ENCODE peak calls at places on chromosomes 7 and 10, in nine cellular contexts. One of them, this sample, is unnamed.

GRCh38 chr7:134548877-134549276 is at the start of gene AKR1B15:
- DNase-seq in stomach: no peak
- DNase-seq in spleen: no peak
- DNase-seq in aorta: no peak
- DNase-seq in CD4-positive, CD25-positive, alpha-beta regulatory T cell: no peak
- DNase-seq in uterus: no peak
- DNase-seq in lower lobe of right lung: no peak
- DNase-seq in SJSA1: no peak
- DNase-seq in hepatocyte: no peak
- DNase-seq in this sample: no peak

GRCh38 chr7:35250452-35250851 is 3.4 kb downstream of the TBX20 start:
- DNase-seq in stomach: no peak
- DNase-seq in spleen: no peak
- DNase-seq in aorta: no peak
- DNase-seq in CD4-positive, CD25-positive, alpha-beta regulatory T cell: no peak
- DNase-seq in uterus: no peak
- DNase-seq in lower lobe of right lung: no peak
- DNase-seq in SJSA1: no peak
- DNase-seq in hepatocyte: no peak
- DNase-seq in this sample: no peak

GRCh38 chr10:130108934-130109604 is 1.6 kb downstream of the C10orf143 start:
- DNase-seq in stomach: no peak
- DNase-seq in spleen: no peak
- DNase-seq in aorta: no peak
- DNase-seq in CD4-positive, CD25-positive, alpha-beta regulatory T cell: no peak
- DNase-seq in uterus: no peak
- DNase-seq in lower lobe of right lung: no peak
- DNase-seq in SJSA1: no peak
- DNase-seq in hepatocyte: no peak
- DNase-seq in this sample: no peak

GRCh38 chr10:88735661-88736060 is 24.2 kb upstream of the LIPN start:
- DNase-seq in stomach: no peak
- DNase-seq in spleen: no peak
- DNase-seq in aorta: no peak
- DNase-seq in CD4-positive, CD25-positive, alpha-beta regulatory T cell: no peak
- DNase-seq in uterus: no peak
- DNase-seq in lower lobe of right lung: no peak
- DNase-seq in SJSA1: no peak
- DNase-seq in hepatocyte: no peak
- DNase-seq in this sample: no peak

GRCh38 chr7:20529260-20529659 is 86.2 kb upstream of the ABCB5 start:
- DNase-seq in stomach: no peak
- DNase-seq in spleen: no peak
- DNase-seq in aorta: no peak
- DNase-seq in CD4-positive, CD25-positive, alpha-beta regulatory T cell: no peak
- DNase-seq in uterus: no peak
- DNase-seq in lower lobe of right lung: no peak
- DNase-seq in SJSA1: no peak
- DNase-seq in hepatocyte: no peak
- DNase-seq in this sample: no peak

GRCh38 chr7:16708980-16709379 is 44.6 kb upstream of the TSPAN13 start:
- DNase-seq in stomach: no peak
- DNase-seq in spleen: no peak
- DNase-seq in aorta: peak
- DNase-seq in CD4-positive, CD25-positive, alpha-beta regulatory T cell: no peak
- DNase-seq in uterus: no peak
- DNase-seq in lower lobe of right lung: no peak
- DNase-seq in SJSA1: peak
- DNase-seq in hepatocyte: peak
- DNase-seq in this sample: no peak

GRCh38 chr10:44921506-44921905 is 10.4 kb downstream of the TMEM72 start:
- DNase-seq in stomach: no peak
- DNase-seq in spleen: no peak
- DNase-seq in aorta: no peak
- DNase-seq in CD4-positive, CD25-positive, alpha-beta regulatory T cell: no peak
- DNase-seq in uterus: no peak
- DNase-seq in lower lobe of right lung: no peak
- DNase-seq in SJSA1: peak
- DNase-seq in hepatocyte: no peak
- DNase-seq in this sample: no peak

GRCh38 chr10:113858541-113858940 is 4.1 kb downstream of the NHLRC2 start:
- DNase-seq in stomach: no peak
- DNase-seq in spleen: no peak
- DNase-seq in aorta: no peak
- DNase-seq in CD4-positive, CD25-positive, alpha-beta regulatory T cell: no peak
- DNase-seq in uterus: no peak
- DNase-seq in lower lobe of right lung: no peak
- DNase-seq in SJSA1: no peak
- DNase-seq in hepatocyte: no peak
- DNase-seq in this sample: no peak

GRCh38 chr7:2958416-2959342 is 85.0 kb downstream of the CARD11 start:
- DNase-seq in stomach: no peak
- DNase-seq in spleen: no peak
- DNase-seq in aorta: peak
- DNase-seq in CD4-positive, CD25-positive, alpha-beta regulatory T cell: no peak
- DNase-seq in uterus: no peak
- DNase-seq in lower lobe of right lung: no peak
- DNase-seq in SJSA1: no peak
- DNase-seq in hepatocyte: no peak
- DNase-seq in this sample: no peak

GRCh38 chr7:157501576-157501975 is 164.8 kb downstream of the DNAJB6 start:
- DNase-seq in stomach: peak
- DNase-seq in spleen: no peak
- DNase-seq in aorta: peak
- DNase-seq in CD4-positive, CD25-positive, alpha-beta regulatory T cell: peak
- DNase-seq in uterus: no peak
- DNase-seq in lower lobe of right lung: no peak
- DNase-seq in SJSA1: peak
- DNase-seq in hepatocyte: no peak
- DNase-seq in this sample: no peak

GRCh38 chr10:88200637-88201036 is 337.2 kb downstream of the PTEN start:
- DNase-seq in stomach: no peak
- DNase-seq in spleen: no peak
- DNase-seq in aorta: no peak
- DNase-seq in CD4-positive, CD25-positive, alpha-beta regulatory T cell: no peak
- DNase-seq in uterus: no peak
- DNase-seq in lower lobe of right lung: no peak
- DNase-seq in SJSA1: no peak
- DNase-seq in hepatocyte: no peak
- DNase-seq in this sample: no peak

GRCh38 chr7:88450874-88451273 is 144.2 kb upstream of the STEAP4 start:
- DNase-seq in stomach: no peak
- DNase-seq in spleen: no peak
- DNase-seq in aorta: no peak
- DNase-seq in CD4-positive, CD25-positive, alpha-beta regulatory T cell: no peak
- DNase-seq in uterus: no peak
- DNase-seq in lower lobe of right lung: no peak
- DNase-seq in SJSA1: no peak
- DNase-seq in hepatocyte: no peak
- DNase-seq in this sample: no peak

GRCh38 chr7:155717010-155717744 is 72.7 kb downstream of the RBM33 start:
- DNase-seq in stomach: no peak
- DNase-seq in spleen: no peak
- DNase-seq in aorta: no peak
- DNase-seq in CD4-positive, CD25-positive, alpha-beta regulatory T cell: no peak
- DNase-seq in uterus: no peak
- DNase-seq in lower lobe of right lung: no peak
- DNase-seq in SJSA1: no peak
- DNase-seq in hepatocyte: no peak
- DNase-seq in this sample: no peak

GRCh38 chr10:83176901-83177300 is 962.4 kb upstream of the GHITM start:
- DNase-seq in stomach: no peak
- DNase-seq in spleen: no peak
- DNase-seq in aorta: no peak
- DNase-seq in CD4-positive, CD25-positive, alpha-beta regulatory T cell: no peak
- DNase-seq in uterus: no peak
- DNase-seq in lower lobe of right lung: no peak
- DNase-seq in SJSA1: no peak
- DNase-seq in hepatocyte: no peak
- DNase-seq in this sample: no peak

GRCh38 chr7:137847418-137848050 is 760 bp upstream of the DGKI start:
- DNase-seq in stomach: no peak
- DNase-seq in spleen: no peak
- DNase-seq in aorta: no peak
- DNase-seq in CD4-positive, CD25-positive, alpha-beta regulatory T cell: no peak
- DNase-seq in uterus: no peak
- DNase-seq in lower lobe of right lung: no peak
- DNase-seq in SJSA1: no peak
- DNase-seq in hepatocyte: peak
- DNase-seq in this sample: no peak
- H3K4me3 ChIP-seq in stomach: peak
- H3K4me3 ChIP-seq in spleen: no peak
- H3K4me3 ChIP-seq in aorta: no peak
- H3K4me3 ChIP-seq in CD4-positive, CD25-positive, alpha-beta regulatory T cell: no peak
- H3K4me3 ChIP-seq in uterus: peak
- H3K4me3 ChIP-seq in lower lobe of right lung: peak
- H3K4me3 ChIP-seq in SJSA1: no peak
- H3K4me3 ChIP-seq in hepatocyte: peak
- H3K4me3 ChIP-seq in this sample: no peak

GRCh38 chr7:24959735-24960485 is 20.1 kb downstream of the OSBPL3 start:
- DNase-seq in stomach: no peak
- DNase-seq in spleen: no peak
- DNase-seq in aorta: no peak
- DNase-seq in CD4-positive, CD25-positive, alpha-beta regulatory T cell: no peak
- DNase-seq in uterus: no peak
- DNase-seq in lower lobe of right lung: no peak
- DNase-seq in SJSA1: no peak
- DNase-seq in hepatocyte: no peak
- DNase-seq in this sample: no peak

GRCh38 chr7:24956021-24956420 is 24.0 kb downstream of the OSBPL3 start:
- DNase-seq in stomach: no peak
- DNase-seq in spleen: no peak
- DNase-seq in aorta: no peak
- DNase-seq in CD4-positive, CD25-positive, alpha-beta regulatory T cell: no peak
- DNase-seq in uterus: no peak
- DNase-seq in lower lobe of right lung: no peak
- DNase-seq in SJSA1: no peak
- DNase-seq in hepatocyte: no peak
- DNase-seq in this sample: no peak

GRCh38 chr7:24962418-24962962 is 17.5 kb downstream of the OSBPL3 start:
- DNase-seq in stomach: peak
- DNase-seq in spleen: no peak
- DNase-seq in aorta: no peak
- DNase-seq in CD4-positive, CD25-positive, alpha-beta regulatory T cell: no peak
- DNase-seq in uterus: no peak
- DNase-seq in lower lobe of right lung: no peak
- DNase-seq in SJSA1: no peak
- DNase-seq in hepatocyte: no peak
- DNase-seq in this sample: no peak

GRCh38 chr7:24955313-24955712 is 24.7 kb downstream of the OSBPL3 start:
- DNase-seq in stomach: no peak
- DNase-seq in spleen: no peak
- DNase-seq in aorta: no peak
- DNase-seq in CD4-positive, CD25-positive, alpha-beta regulatory T cell: no peak
- DNase-seq in uterus: no peak
- DNase-seq in lower lobe of right lung: no peak
- DNase-seq in SJSA1: no peak
- DNase-seq in hepatocyte: no peak
- DNase-seq in this sample: no peak

GRCh38 chr7:24958399-24958798 is 21.6 kb downstream of the OSBPL3 start:
- DNase-seq in stomach: no peak
- DNase-seq in spleen: no peak
- DNase-seq in aorta: no peak
- DNase-seq in CD4-positive, CD25-positive, alpha-beta regulatory T cell: no peak
- DNase-seq in uterus: no peak
- DNase-seq in lower lobe of right lung: no peak
- DNase-seq in SJSA1: no peak
- DNase-seq in hepatocyte: no peak
- DNase-seq in this sample: no peak
- H3K4me3 ChIP-seq in stomach: no peak
- H3K4me3 ChIP-seq in spleen: no peak
- H3K4me3 ChIP-seq in aorta: no peak
- H3K4me3 ChIP-seq in CD4-positive, CD25-positive, alpha-beta regulatory T cell: no peak
- H3K4me3 ChIP-seq in uterus: no peak
- H3K4me3 ChIP-seq in lower lobe of right lung: no peak
- H3K4me3 ChIP-seq in SJSA1: no peak
- H3K4me3 ChIP-seq in hepatocyte: no peak
- H3K4me3 ChIP-seq in this sample: no peak

GRCh38 chr7:24896031-24896433 is 83.9 kb downstream of the OSBPL3 start:
- DNase-seq in stomach: no peak
- DNase-seq in spleen: no peak
- DNase-seq in aorta: no peak
- DNase-seq in CD4-positive, CD25-positive, alpha-beta regulatory T cell: no peak
- DNase-seq in uterus: no peak
- DNase-seq in lower lobe of right lung: no peak
- DNase-seq in SJSA1: no peak
- DNase-seq in hepatocyte: no peak
- DNase-seq in this sample: peak

GRCh38 chr7:24898691-24899090 is 81.3 kb downstream of the OSBPL3 start:
- DNase-seq in stomach: no peak
- DNase-seq in spleen: no peak
- DNase-seq in aorta: no peak
- DNase-seq in CD4-positive, CD25-positive, alpha-beta regulatory T cell: no peak
- DNase-seq in uterus: no peak
- DNase-seq in lower lobe of right lung: no peak
- DNase-seq in SJSA1: no peak
- DNase-seq in hepatocyte: no peak
- DNase-seq in this sample: no peak

GRCh38 chr7:24902276-24902675 is 77.7 kb downstream of the OSBPL3 start:
- DNase-seq in stomach: no peak
- DNase-seq in spleen: no peak
- DNase-seq in aorta: no peak
- DNase-seq in CD4-positive, CD25-positive, alpha-beta regulatory T cell: no peak
- DNase-seq in uterus: no peak
- DNase-seq in lower lobe of right lung: no peak
- DNase-seq in SJSA1: no peak
- DNase-seq in hepatocyte: no peak
- DNase-seq in this sample: no peak

GRCh38 chr7:24903559-24903958 is 76.4 kb downstream of the OSBPL3 start:
- DNase-seq in stomach: no peak
- DNase-seq in spleen: no peak
- DNase-seq in aorta: no peak
- DNase-seq in CD4-positive, CD25-positive, alpha-beta regulatory T cell: no peak
- DNase-seq in uterus: no peak
- DNase-seq in lower lobe of right lung: no peak
- DNase-seq in SJSA1: no peak
- DNase-seq in hepatocyte: no peak
- DNase-seq in this sample: no peak

DNA sequence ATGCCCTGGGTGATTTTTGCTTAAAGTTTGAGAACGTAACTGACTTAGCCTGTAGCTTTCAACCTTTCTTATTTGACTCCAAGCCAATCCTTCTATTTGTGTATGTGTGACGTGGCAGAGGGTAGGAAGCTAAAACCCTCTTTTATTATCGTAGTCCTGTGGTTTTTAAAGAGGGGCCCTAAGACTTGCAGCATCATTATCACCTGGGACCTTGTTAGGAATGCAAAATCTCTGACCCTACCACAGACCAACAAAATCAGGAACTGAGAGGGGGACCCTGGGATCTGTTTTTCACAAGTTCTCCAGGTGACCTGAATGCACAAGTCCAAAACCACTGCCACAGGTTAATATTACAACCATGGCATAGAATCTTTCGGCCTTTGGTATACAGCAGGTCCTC is 80.1 kb downstream of the OSBPL3 start:
- DNase-seq in stomach: no peak
- DNase-seq in spleen: no peak
- DNase-seq in aorta: no peak
- DNase-seq in CD4-positive, CD25-positive, alpha-beta regulatory T cell: no peak
- DNase-seq in uterus: no peak
- DNase-seq in lower lobe of right lung: no peak
- DNase-seq in SJSA1: no peak
- DNase-seq in hepatocyte: no peak
- DNase-seq in this sample: no peak
- H3K4me3 ChIP-seq in stomach: no peak
- H3K4me3 ChIP-seq in spleen: no peak
- H3K4me3 ChIP-seq in aorta: no peak
- H3K4me3 ChIP-seq in CD4-positive, CD25-positive, alpha-beta regulatory T cell: no peak
- H3K4me3 ChIP-seq in uterus: no peak
- H3K4me3 ChIP-seq in lower lobe of right lung: no peak
- H3K4me3 ChIP-seq in SJSA1: no peak
- H3K4me3 ChIP-seq in hepatocyte: no peak
- H3K4me3 ChIP-seq in this sample: no peak

GRCh38 chr7:39673868-39674267 is 50.5 kb downstream of the RALA start:
- DNase-seq in stomach: no peak
- DNase-seq in spleen: no peak
- DNase-seq in aorta: no peak
- DNase-seq in CD4-positive, CD25-positive, alpha-beta regulatory T cell: no peak
- DNase-seq in uterus: no peak
- DNase-seq in lower lobe of right lung: no peak
- DNase-seq in SJSA1: no peak
- DNase-seq in hepatocyte: no peak
- DNase-seq in this sample: no peak
- H3K4me3 ChIP-seq in stomach: no peak
- H3K4me3 ChIP-seq in spleen: no peak
- H3K4me3 ChIP-seq in aorta: no peak
- H3K4me3 ChIP-seq in CD4-positive, CD25-positive, alpha-beta regulatory T cell: no peak
- H3K4me3 ChIP-seq in uterus: no peak
- H3K4me3 ChIP-seq in lower lobe of right lung: no peak
- H3K4me3 ChIP-seq in SJSA1: no peak
- H3K4me3 ChIP-seq in hepatocyte: no peak
- H3K4me3 ChIP-seq in this sample: no peak

This sample was measured in Jurkat, Clone E6-1.